ENCODE peak calls at places on chromosomes 11 and 22, in seven cellular contexts. K, I, X, V, Z, B and A are unnamed samples.

GRCh38 chr11:82988936-82989627 is 82.6 kb downstream of the RAB30 start:
- DNase-seq in B (no peak), X (no peak), Z (no peak), V (peak; percentile 28), K (no peak), I (no peak), A (no peak)

GRCh38 chr22:39188809-39189208 is 36.3 kb upstream of the CBX7 start:
- DNase-seq in B (no peak), I (no peak), X (peak; percentile 31), K (no peak), V (no peak), Z (no peak), A (no peak)

GRCh38 chr11:76392889-76393288 is 11.8 kb downstream of the GVQW3 start:
- DNase-seq in K (no peak), I (no peak), V (no peak), X (no peak), Z (no peak), B (no peak), A (no peak)

GRCh38 chr11:9758676-9759518 is 95.0 kb downstream of the SWAP70 start:
- DNase-seq in X (peak; percentile 96), Z (peak; percentile 66), I (no peak), K (peak; percentile 34), V (no peak), B (peak; percentile 31), A (no peak)

GRCh38 chr22:26709617-26710390 is 52.4 kb downstream of the MIAT start:
- DNase-seq in X (no peak), K (no peak), V (no peak), I (no peak), Z (no peak), B (no peak), A (no peak)

GRCh38 chr11:106420048-106420665 is 342.7 kb downstream of the AASDHPPT start:
- DNase-seq in V (no peak), B (no peak), I (no peak), X (no peak), Z (no peak), K (no peak), A (no peak)

GRCh38 chr11:85787168-85787567 is 23.8 kb downstream of the SYTL2 start:
- DNase-seq in X (no peak), I (no peak), K (no peak), V (no peak), Z (no peak), B (no peak), A (no peak)

GRCh38 chr22:19974233-19974861 is 32.7 kb upstream of the TXNRD2 start:
- DNase-seq in X (no peak), I (peak; percentile 92), B (no peak), K (no peak), V (peak; percentile 90), Z (no peak), A (peak; percentile 83)

GRCh38 chr11:74276581-74276980 is 34.9 kb downstream of the P4HA3 start:
- DNase-seq in I (no peak), Z (no peak), K (no peak), B (no peak), X (no peak), V (no peak), A (no peak)

GRCh38 chr11:66363805-66364535 is 7.6 kb downstream of the SLC29A2 start:
- DNase-seq in K (peak; percentile 67), B (peak; percentile 44), X (no peak), Z (peak; percentile 70), V (no peak), I (no peak), A (peak; percentile 18)

GRCh38 chr11:131889146-131889577 is 518.7 kb downstream of the NTM start:
- DNase-seq in V (peak; percentile 85), K (no peak), Z (no peak), B (no peak), I (no peak), X (no peak), A (no peak)

GRCh38 chr22:26474687-26475086 is 8.9 kb downstream of the HPS4 start:
- DNase-seq in Z (no peak), B (no peak), V (no peak), K (no peak), I (no peak), X (no peak), A (no peak)

GRCh38 chr11:122634507-122634906 is 21.0 kb upstream of the UBASH3B start:
- DNase-seq in I (no peak), X (no peak), Z (no peak), K (no peak), B (no peak), V (no peak), A (no peak)

GRCh38 chr11:10581481-10582019 is 13.1 kb upstream of the LYVE1 start:
- DNase-seq in V (no peak), B (no peak), I (no peak), K (no peak), Z (no peak), X (no peak), A (no peak)

GRCh38 chr11:944711-945470 is 19.2 kb downstream of the AP2A2 start:
- DNase-seq in X (no peak), B (no peak), V (no peak), K (no peak), Z (no peak), I (no peak), A (no peak)

GRCh38 chr11:73388241-73389133 is 12.3 kb downstream of the RELT start:
- DNase-seq in I (no peak), X (no peak), K (no peak), V (no peak), Z (no peak), B (no peak), A (no peak)

GRCh38 chr11:95545116-95545875 is 244.3 kb downstream of the FAM76B start:
- DNase-seq in V (no peak), X (no peak), B (no peak), K (no peak), I (no peak), Z (no peak), A (no peak)